ENCODE peak calls at places on chromosome 15, in seven cellular contexts. Z is right lobe of liver, P is cardiac fibroblast, G is brain microvascular endothelial cell, H is mammary epithelial cell, Q is mesothelial cell of epicardium, F is activated B cell treated with CpG ODN at 0.5 μM for 24 hours. J is an unnamed sample.

GRCh38 chr15:98599911-98600685 is 48.2 kb upstream of the IGF1R start:
- DNase-seq in Z (peak), P (peak), G (peak), H (peak), Q (peak), F (peak), J (no peak)

GRCh38 chr15:35751421-35752133 is 205.6 kb upstream of the DPH6 start:
- DNase-seq in Z (peak), P (peak), G (peak), H (peak), Q (peak), F (no peak), J (peak)

GRCh38 chr15:57486807-57487206 is 104.9 kb upstream of the MYZAP start:
- DNase-seq in Z (no peak), P (no peak), G (no peak), H (no peak), Q (no peak), F (no peak), J (no peak)

GRCh38 chr15:36880226-36880912 is 220.0 kb downstream of the MEIS2 start:
- DNase-seq in Z (no peak), P (no peak), G (no peak), H (no peak), Q (no peak), F (no peak), J (peak)

GRCh38 chr15:80660114-80660513 is 35.0 kb upstream of the ABHD17C start:
- DNase-seq in Z (no peak), P (peak), G (peak), H (no peak), Q (peak), F (no peak), J (peak)

GRCh38 chr15:101501703-101502373 is 12.3 kb upstream of the PCSK6 start:
- DNase-seq in Z (no peak), P (peak), G (peak), H (no peak), Q (peak), F (peak), J (peak)

GRCh38 chr15:92503889-92504288 is 110.2 kb downstream of the ST8SIA2 start:
- DNase-seq in Z (no peak), P (no peak), G (no peak), H (no peak), Q (no peak), F (no peak), J (no peak)

GRCh38 chr15:63347074-63347859 is 34.4 kb downstream of the CA12 start:
- DNase-seq in Z (no peak), P (peak), G (no peak), H (peak), Q (no peak), F (no peak), J (no peak)

GRCh38 chr15:68051109-68051508 is 3.0 kb upstream of the PIAS1 start:
- DNase-seq in Z (no peak), P (no peak), G (no peak), H (no peak), Q (no peak), F (no peak), J (no peak)

GRCh38 chr15:44541282-44541958 is 4.5 kb downstream of the EIF3J start:
- DNase-seq in Z (no peak), P (peak), G (peak), H (peak), Q (no peak), F (no peak), J (no peak)

GRCh38 chr15:33098082-33099058 is 96.1 kb downstream of the FMN1 start:
- DNase-seq in Z (no peak), P (peak), G (peak), H (peak), Q (no peak), F (no peak), J (no peak)

GRCh38 chr15:72231847-72232461 is 964 bp upstream of the PKM start:
- DNase-seq in Z (no peak), P (peak), G (peak), H (peak), Q (no peak), F (no peak), J (no peak)

GRCh38 chr15:94125131-94125530 is 106.2 kb upstream of the MCTP2 start:
- DNase-seq in Z (no peak), P (peak), G (no peak), H (no peak), Q (no peak), F (no peak), J (no peak)

GRCh38 chr15:45314960-45315359 is 62.9 kb downstream of the SLC28A2 start:
- DNase-seq in Z (no peak), P (peak), G (no peak), H (no peak), Q (no peak), F (no peak), J (no peak)

GRCh38 chr15:73046073-73046472 is 6.2 kb upstream of the NEO1 start:
- DNase-seq in Z (no peak), P (no peak), G (no peak), H (no peak), Q (no peak), F (no peak), J (no peak)

GRCh38 chr15:37397266-37398022 is 297.1 kb upstream of the MEIS2 start:
- DNase-seq in Z (no peak), P (no peak), G (no peak), H (no peak), Q (no peak), F (no peak), J (no peak)

GRCh38 chr15:68789921-68790575 is 30.6 kb downstream of the ANP32A start:
- DNase-seq in Z (no peak), P (peak), G (peak), H (no peak), Q (no peak), F (no peak), J (no peak)

GRCh38 chr15:69224383-69224782 is 63.9 kb downstream of the GLCE start:
- DNase-seq in Z (peak), P (peak), G (no peak), H (peak), Q (no peak), F (no peak), J (no peak)

GRCh38 chr15:100101389-100102089 is 240.2 kb downstream of the ADAMTS17 start:
- DNase-seq in Z (no peak), P (no peak), G (no peak), H (no peak), Q (no peak), F (no peak), J (no peak)

GRCh38 chr15:62791694-62792093 is 250.9 kb upstream of the TPM1 start:
- DNase-seq in Z (no peak), P (no peak), G (no peak), H (no peak), Q (no peak), F (no peak), J (no peak)

GRCh38 chr15:20645956-20646355 is 104.4 kb upstream of the GOLGA6L6 start:
- DNase-seq in Z (no peak), P (no peak), G (no peak), H (peak), Q (no peak), F (no peak), J (no peak)

GRCh38 chr15:78365931-78366330 is 25.8 kb downstream of the CRABP1 start:
- DNase-seq in Z (no peak), P (peak), G (no peak), H (no peak), Q (no peak), F (no peak), J (no peak)

GRCh38 chr15:78906310-78906608 is 33.6 kb downstream of the MORF4L1 start:
- DNase-seq in Z (peak), P (peak), G (peak), H (peak), Q (no peak), F (no peak), J (no peak)

GRCh38 chr15:81781316-81781868 is 264.4 kb downstream of the MEX3B start:
- DNase-seq in Z (no peak), P (no peak), G (no peak), H (no peak), Q (no peak), F (no peak), J (no peak)

GRCh38 chr15:92228830-92229229 is 164.9 kb upstream of the ST8SIA2 start:
- DNase-seq in Z (no peak), P (no peak), G (no peak), H (no peak), Q (no peak), F (no peak), J (no peak)

GRCh38 chr15:47991376-47991775 is 129.4 kb upstream of the SLC24A5 start:
- DNase-seq in Z (no peak), P (peak), G (peak), H (no peak), Q (no peak), F (no peak), J (no peak)

GRCh38 chr15:69392352-69392751 is 21.8 kb upstream of the KIF23 start:
- DNase-seq in Z (no peak), P (no peak), G (no peak), H (no peak), Q (no peak), F (no peak), J (no peak)

GRCh38 chr15:101781927-101782326 is 21.4 kb upstream of the OR4F6 start:
- DNase-seq in Z (no peak), P (no peak), G (no peak), H (no peak), Q (no peak), F (no peak), J (no peak)

GRCh38 chr15:49831206-49831965 is 210.5 kb downstream of the DTWD1 start:
- DNase-seq in Z (no peak), P (peak), G (peak), H (peak), Q (no peak), F (no peak), J (no peak)

GRCh38 chr15:58203537-58203936 is 65.4 kb downstream of the AQP9 start:
- DNase-seq in Z (no peak), P (peak), G (peak), H (no peak), Q (no peak), F (no peak), J (no peak)

GRCh38 chr15:73143763-73144155 is 91.5 kb downstream of the NEO1 start:
- DNase-seq in Z (no peak), P (no peak), G (no peak), H (no peak), Q (no peak), F (no peak), J (no peak)

GRCh38 chr15:62809106-62809967 is 233.2 kb upstream of the TPM1 start:
- DNase-seq in Z (no peak), P (no peak), G (peak), H (peak), Q (no peak), F (no peak), J (no peak)

GRCh38 chr15:73495171-73495570 is 52.2 kb downstream of the REC114 start:
- DNase-seq in Z (no peak), P (peak), G (no peak), H (no peak), Q (no peak), F (no peak), J (no peak)

GRCh38 chr15:32674681-32675080 is 33.2 kb downstream of the SCG5 start:
- DNase-seq in Z (no peak), P (no peak), G (no peak), H (no peak), Q (no peak), F (no peak), J (no peak)

GRCh38 chr15:51938286-51938685 is 33.3 kb downstream of the LEO1 start:
- DNase-seq in Z (no peak), P (no peak), G (no peak), H (peak), Q (no peak), F (no peak), J (no peak)

GRCh38 chr15:51939216-51939615 is 32.4 kb downstream of the LEO1 start:
- DNase-seq in Z (no peak), P (no peak), G (no peak), H (no peak), Q (no peak), F (no peak), J (no peak)

GRCh38 chr15:51931638-51932037 is 39.9 kb downstream of the LEO1 start:
- DNase-seq in Z (no peak), P (no peak), G (no peak), H (peak), Q (no peak), F (no peak), J (no peak)

GRCh38 chr15:51935466-51936118 is 36.0 kb downstream of the LEO1 start:
- DNase-seq in Z (no peak), P (no peak), G (no peak), H (no peak), Q (no peak), F (no peak), J (no peak)

GRCh38 chr15:51936119-51936478 is 35.5 kb downstream of the LEO1 start:
- DNase-seq in Z (no peak), P (no peak), G (no peak), H (no peak), Q (no peak), F (no peak), J (no peak)
- TF ChIP-seq CTCF in Z (no peak), P (no peak), G (no peak), H (no peak), Q (no peak), F (no peak), J (no peak)

DNA sequence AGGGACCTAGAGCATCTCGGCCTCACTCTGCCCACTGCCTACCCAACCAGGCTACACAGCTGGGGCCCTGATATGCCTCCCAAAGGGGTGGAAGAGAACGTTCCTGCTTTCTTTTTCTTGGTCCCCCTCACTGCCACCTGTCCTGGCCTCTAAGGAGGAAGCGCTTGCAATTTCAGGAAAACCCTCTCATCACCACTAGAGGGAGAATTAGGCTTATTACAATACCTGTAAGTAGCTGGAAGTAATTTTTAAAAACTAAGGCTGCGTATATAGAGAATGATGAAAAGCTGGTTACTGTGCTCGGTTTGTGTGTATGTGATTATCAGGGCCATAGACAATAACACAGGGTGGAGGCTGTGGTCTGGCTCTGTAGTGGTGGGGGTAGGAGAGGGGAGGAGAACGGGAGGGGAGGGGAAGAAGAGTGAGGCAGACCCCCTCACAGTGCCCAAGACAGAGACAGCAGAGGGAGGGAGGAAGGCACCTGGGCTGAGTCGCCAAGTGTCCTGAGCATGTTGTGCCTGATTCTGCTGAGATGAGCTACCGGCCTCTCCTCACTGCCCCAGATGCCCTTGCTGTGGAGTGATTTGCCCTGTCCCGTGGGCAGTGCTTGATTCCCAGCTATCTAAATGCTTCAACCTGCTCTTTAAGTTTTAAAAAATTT is 3.3 kb downstream of the GABRG3 start:
- DNase-seq in Z (no peak), P (peak), G (no peak), H (no peak), Q (no peak), F (no peak), J (no peak)
- TF ChIP-seq CTCF in Z (no peak), P (no peak), G (peak), H (peak), Q (peak), F (no peak), J (peak)

GRCh38 chr15:88630141-88630721 is 8.6 kb upstream of the ISG20 start:
- DNase-seq in Z (no peak), P (no peak), G (no peak), H (peak), Q (no peak), F (no peak), J (no peak)
- TF ChIP-seq CTCF in Z (no peak), P (no peak), G (no peak), H (no peak), Q (no peak), F (no peak), J (no peak)

DNA sequence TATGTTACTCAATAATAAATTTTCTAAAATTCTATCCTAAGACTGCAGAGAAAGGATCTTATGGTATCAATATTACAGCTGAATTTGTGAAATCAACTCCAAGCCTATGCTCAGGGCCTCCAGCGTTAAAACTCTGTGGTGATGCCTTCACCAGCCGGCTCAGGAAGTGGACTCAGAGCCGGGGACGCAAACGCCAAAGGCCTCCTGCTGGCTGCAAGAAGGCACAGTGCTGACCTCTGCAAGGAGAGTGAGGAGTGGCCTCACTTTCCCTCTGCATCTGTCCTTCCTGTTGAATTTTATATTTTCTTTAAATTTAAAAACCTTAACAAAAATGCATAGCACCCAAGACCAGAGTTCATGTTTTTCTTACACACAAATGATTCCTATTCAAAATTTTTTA is 48.5 kb downstream of the HERC2 start:
- DNase-seq in Z (no peak), P (peak), G (peak), H (no peak), Q (no peak), F (no peak), J (no peak)
- TF ChIP-seq CTCF in Z (no peak), P (peak), G (peak), H (no peak), Q (no peak), F (no peak), J (peak)

GRCh38 chr15:85010114-85010471 is 28.4 kb downstream of the PDE8A start:
- DNase-seq in Z (no peak), P (no peak), G (no peak), H (no peak), Q (no peak), F (no peak), J (no peak)

GRCh38 chr15:85011210-85011571 is 29.5 kb downstream of the PDE8A start:
- DNase-seq in Z (no peak), P (no peak), G (no peak), H (no peak), Q (no peak), F (no peak), J (no peak)

GRCh38 chr15:85008474-85009260 is 27.0 kb downstream of the PDE8A start:
- DNase-seq in Z (no peak), P (no peak), G (no peak), H (no peak), Q (no peak), F (no peak), J (no peak)

GRCh38 chr15:85009435-85009834 is 27.8 kb downstream of the PDE8A start:
- DNase-seq in Z (no peak), P (peak), G (no peak), H (no peak), Q (no peak), F (no peak), J (no peak)

GRCh38 chr15:85010472-85011209 is 29.0 kb downstream of the PDE8A start:
- DNase-seq in Z (no peak), P (peak), G (no peak), H (no peak), Q (no peak), F (no peak), J (no peak)
- TF ChIP-seq CTCF in Z (no peak), P (no peak), G (no peak), H (no peak), Q (peak), F (no peak), J (peak)

DNA sequence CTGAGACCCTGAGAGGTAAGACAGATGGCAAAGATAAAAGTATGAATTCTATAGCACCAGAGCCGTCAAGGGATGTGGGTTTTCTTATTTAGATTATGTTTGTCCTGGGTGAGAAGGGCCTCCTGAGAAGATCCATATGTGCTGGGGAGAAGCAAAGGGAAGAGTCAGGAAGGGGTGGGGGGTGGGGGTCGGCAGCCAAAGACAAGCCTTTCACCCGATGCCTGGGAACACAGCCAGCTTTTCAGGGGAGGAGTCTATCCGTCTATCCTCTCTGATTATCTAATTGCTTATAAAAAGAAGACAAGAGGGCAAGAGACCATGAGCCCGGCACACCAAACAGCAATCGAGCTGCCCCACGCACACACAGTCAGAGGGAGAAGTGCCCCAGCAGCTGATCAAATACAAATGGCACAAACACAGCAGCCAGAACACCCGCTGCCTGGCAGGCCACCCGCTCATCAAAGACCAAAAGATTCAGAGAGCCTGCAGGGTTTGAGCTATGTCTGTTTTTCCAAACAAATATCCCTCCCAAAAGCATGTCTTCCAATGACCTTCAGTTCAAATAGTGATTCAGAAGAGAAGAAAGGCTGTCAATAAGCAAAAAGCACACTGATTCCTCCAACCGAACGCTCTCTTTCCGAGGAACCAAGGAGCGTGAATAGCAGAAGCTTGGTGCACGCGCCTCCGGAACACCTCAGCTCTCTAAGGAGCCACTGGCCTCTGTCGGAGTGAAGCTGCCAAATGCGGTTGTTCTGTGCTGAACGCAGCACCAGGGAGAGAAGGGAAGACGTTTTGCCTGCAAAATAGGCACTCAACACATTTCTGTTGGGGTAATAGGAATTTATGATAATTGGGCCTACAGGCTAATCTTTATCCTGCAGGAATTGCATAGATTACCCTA is 419.2 kb downstream of the OCA2 start:
- DNase-seq in Z (no peak), P (no peak), G (no peak), H (no peak), Q (no peak), F (no peak), J (no peak)
- TF ChIP-seq CTCF in Z (no peak), P (no peak), G (no peak), H (no peak), Q (no peak), F (no peak), J (no peak)

GRCh38 chr15:29638011-29638410 is 184.3 kb downstream of the TJP1 start:
- DNase-seq in Z (no peak), P (no peak), G (no peak), H (no peak), Q (no peak), F (no peak), J (no peak)
- TF ChIP-seq CTCF in Z (no peak), P (no peak), G (no peak), H (no peak), Q (no peak), F (no peak), J (no peak)

J was measured in progenitor cell of endocrine pancreas.